ENCODE peak calls at places on chromosomes 12 and 14, in nine cellular contexts. One of them, this sample, is unnamed.

GRCh38 chr12:1630081-1630826 is 1.2 kb downstream of the WNT5B start:
- DNase-seq in body of pancreas: peak; percentile 39
- DNase-seq in Karpas-422: peak; percentile 48
- DNase-seq in lung: peak; percentile 36
- DNase-seq in CD8-positive, alpha-beta memory T cell: peak; percentile 16
- DNase-seq in mammary epithelial cell: no peak
- DNase-seq in mucosa of descending colon: peak; percentile 69
- DNase-seq in ovary: peak; percentile 65
- DNase-seq in upper lobe of right lung: peak; percentile 73
- DNase-seq in this sample: peak; percentile 72

GRCh38 chr12:79217306-79217705 is 352.7 kb downstream of the SYT1 start:
- DNase-seq in body of pancreas: no peak
- DNase-seq in Karpas-422: no peak
- DNase-seq in lung: no peak
- DNase-seq in CD8-positive, alpha-beta memory T cell: no peak
- DNase-seq in mammary epithelial cell: no peak
- DNase-seq in mucosa of descending colon: no peak
- DNase-seq in ovary: no peak
- DNase-seq in upper lobe of right lung: no peak
- DNase-seq in this sample: no peak

GRCh38 chr12:92593734-92594402 is 108.9 kb upstream of the PLEKHG7 start:
- DNase-seq in body of pancreas: peak; percentile 76
- DNase-seq in Karpas-422: peak; percentile 46
- DNase-seq in lung: no peak
- DNase-seq in CD8-positive, alpha-beta memory T cell: peak; percentile 90
- DNase-seq in mammary epithelial cell: peak; percentile 99
- DNase-seq in mucosa of descending colon: peak; percentile 65
- DNase-seq in ovary: no peak
- DNase-seq in upper lobe of right lung: peak; percentile 67
- DNase-seq in this sample: no peak

GRCh38 chr14:91911474-91912032 is 35.9 kb downstream of the FBLN5 start:
- DNase-seq in body of pancreas: peak; percentile 75
- DNase-seq in Karpas-422: peak; percentile 82
- DNase-seq in lung: no peak
- DNase-seq in CD8-positive, alpha-beta memory T cell: peak; percentile 51
- DNase-seq in mammary epithelial cell: peak; percentile 35
- DNase-seq in mucosa of descending colon: no peak
- DNase-seq in ovary: no peak
- DNase-seq in upper lobe of right lung: no peak
- DNase-seq in this sample: peak; percentile 68

GRCh38 chr12:121581681-121582439 is 1.0 kb upstream of the KDM2B start:
- DNase-seq in body of pancreas: peak; percentile 63
- DNase-seq in Karpas-422: peak; percentile 46
- DNase-seq in lung: no peak
- DNase-seq in CD8-positive, alpha-beta memory T cell: no peak
- DNase-seq in mammary epithelial cell: no peak
- DNase-seq in mucosa of descending colon: no peak
- DNase-seq in ovary: peak; percentile 48
- DNase-seq in upper lobe of right lung: no peak
- DNase-seq in this sample: peak; percentile 41

GRCh38 chr12:76967181-76967885 is 88.5 kb upstream of the CSRP2 start:
- DNase-seq in body of pancreas: no peak
- DNase-seq in Karpas-422: no peak
- DNase-seq in lung: no peak
- DNase-seq in CD8-positive, alpha-beta memory T cell: no peak
- DNase-seq in mammary epithelial cell: no peak
- DNase-seq in mucosa of descending colon: no peak
- DNase-seq in ovary: no peak
- DNase-seq in upper lobe of right lung: no peak
- DNase-seq in this sample: peak; percentile 95

GRCh38 chr14:62181591-62181990 is 419.4 kb downstream of the SNAPC1 start:
- DNase-seq in body of pancreas: no peak
- DNase-seq in Karpas-422: no peak
- DNase-seq in lung: no peak
- DNase-seq in CD8-positive, alpha-beta memory T cell: no peak
- DNase-seq in mammary epithelial cell: no peak
- DNase-seq in mucosa of descending colon: no peak
- DNase-seq in ovary: no peak
- DNase-seq in upper lobe of right lung: no peak
- DNase-seq in this sample: no peak

GRCh38 chr14:64059454-64060198 is 206.8 kb downstream of the SYNE2 start:
- DNase-seq in body of pancreas: no peak
- DNase-seq in Karpas-422: no peak
- DNase-seq in lung: no peak
- DNase-seq in CD8-positive, alpha-beta memory T cell: no peak
- DNase-seq in mammary epithelial cell: no peak
- DNase-seq in mucosa of descending colon: no peak
- DNase-seq in ovary: no peak
- DNase-seq in upper lobe of right lung: no peak
- DNase-seq in this sample: peak; percentile 15

GRCh38 chr14:65237956-65238355 is 135.6 kb upstream of the MAX start:
- DNase-seq in body of pancreas: no peak
- DNase-seq in Karpas-422: no peak
- DNase-seq in lung: no peak
- DNase-seq in CD8-positive, alpha-beta memory T cell: no peak
- DNase-seq in mammary epithelial cell: no peak
- DNase-seq in mucosa of descending colon: no peak
- DNase-seq in ovary: no peak
- DNase-seq in upper lobe of right lung: no peak
- DNase-seq in this sample: no peak

GRCh38 chr12:83759906-83760305 is 1073.2 kb downstream of the TMTC2 start:
- DNase-seq in body of pancreas: no peak
- DNase-seq in Karpas-422: no peak
- DNase-seq in lung: no peak
- DNase-seq in CD8-positive, alpha-beta memory T cell: no peak
- DNase-seq in mammary epithelial cell: no peak
- DNase-seq in mucosa of descending colon: no peak
- DNase-seq in ovary: no peak
- DNase-seq in upper lobe of right lung: no peak
- DNase-seq in this sample: no peak

GRCh38 chr12:53670308-53670707 is 5.6 kb downstream of the ATP5MC2 start:
- DNase-seq in body of pancreas: no peak
- DNase-seq in Karpas-422: no peak
- DNase-seq in lung: no peak
- DNase-seq in CD8-positive, alpha-beta memory T cell: no peak
- DNase-seq in mammary epithelial cell: no peak
- DNase-seq in mucosa of descending colon: no peak
- DNase-seq in ovary: no peak
- DNase-seq in upper lobe of right lung: no peak
- DNase-seq in this sample: no peak

GRCh38 chr12:78271546-78271945 is 440.9 kb downstream of the NAV3 start:
- DNase-seq in body of pancreas: no peak
- DNase-seq in Karpas-422: no peak
- DNase-seq in lung: no peak
- DNase-seq in CD8-positive, alpha-beta memory T cell: no peak
- DNase-seq in mammary epithelial cell: no peak
- DNase-seq in mucosa of descending colon: no peak
- DNase-seq in ovary: no peak
- DNase-seq in upper lobe of right lung: no peak
- DNase-seq in this sample: no peak

GRCh38 chr12:6695313-6696045 is 5.1 kb downstream of the PIANP start:
- DNase-seq in body of pancreas: no peak
- DNase-seq in Karpas-422: peak; percentile 80
- DNase-seq in lung: no peak
- DNase-seq in CD8-positive, alpha-beta memory T cell: no peak
- DNase-seq in mammary epithelial cell: no peak
- DNase-seq in mucosa of descending colon: no peak
- DNase-seq in ovary: peak; percentile 25
- DNase-seq in upper lobe of right lung: no peak
- DNase-seq in this sample: no peak

GRCh38 chr12:5720405-5721045 is 224.5 kb downstream of the ANO2 start:
- DNase-seq in body of pancreas: no peak
- DNase-seq in Karpas-422: no peak
- DNase-seq in lung: no peak
- DNase-seq in CD8-positive, alpha-beta memory T cell: no peak
- DNase-seq in mammary epithelial cell: no peak
- DNase-seq in mucosa of descending colon: no peak
- DNase-seq in ovary: no peak
- DNase-seq in upper lobe of right lung: no peak
- DNase-seq in this sample: no peak

GRCh38 chr12:12870454-12870853 is 20.9 kb upstream of the GPRC5A start:
- DNase-seq in body of pancreas: no peak
- DNase-seq in Karpas-422: no peak
- DNase-seq in lung: no peak
- DNase-seq in CD8-positive, alpha-beta memory T cell: no peak
- DNase-seq in mammary epithelial cell: peak; percentile 86
- DNase-seq in mucosa of descending colon: no peak
- DNase-seq in ovary: no peak
- DNase-seq in upper lobe of right lung: no peak
- DNase-seq in this sample: peak; percentile 23

GRCh38 chr14:85590784-85591183 is 60.8 kb downstream of the FLRT2 start:
- DNase-seq in body of pancreas: no peak
- DNase-seq in Karpas-422: no peak
- DNase-seq in lung: no peak
- DNase-seq in CD8-positive, alpha-beta memory T cell: no peak
- DNase-seq in mammary epithelial cell: peak; percentile 60
- DNase-seq in mucosa of descending colon: no peak
- DNase-seq in ovary: no peak
- DNase-seq in upper lobe of right lung: no peak
- DNase-seq in this sample: no peak

DNA sequence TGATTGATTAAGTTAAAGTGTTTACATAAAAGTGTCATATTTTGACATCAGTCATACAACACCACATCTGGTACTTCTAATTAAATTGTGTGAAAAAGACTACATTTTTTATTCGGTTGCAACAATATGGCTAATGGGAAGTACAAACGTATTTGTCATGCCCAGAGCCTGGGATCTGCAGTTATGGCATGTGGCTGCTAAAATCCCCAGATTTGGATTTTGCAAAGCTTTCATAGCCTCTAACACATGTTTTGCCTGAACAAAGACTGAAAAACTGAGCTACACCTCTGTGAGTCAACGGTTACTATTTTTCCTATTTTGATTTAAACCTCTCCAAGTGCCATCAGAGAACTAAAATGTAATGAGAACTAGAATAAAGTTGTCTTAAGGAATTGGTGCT is 66.6 kb downstream of the LLPH start:
- DNase-seq in body of pancreas: no peak
- DNase-seq in Karpas-422: no peak
- DNase-seq in lung: no peak
- DNase-seq in CD8-positive, alpha-beta memory T cell: no peak
- DNase-seq in mammary epithelial cell: no peak
- DNase-seq in mucosa of descending colon: no peak
- DNase-seq in ovary: no peak
- DNase-seq in upper lobe of right lung: no peak
- DNase-seq in this sample: no peak
- H3K4me1 ChIP-seq in body of pancreas: no peaks in the 10 kb centered on the region
- H3K4me1 ChIP-seq in Karpas-422: no peaks in the 10 kb centered on the region
- H3K4me1 ChIP-seq in lung: no peaks in the 10 kb centered on the region
- H3K4me1 ChIP-seq in CD8-positive, alpha-beta memory T cell: no peaks in the 10 kb centered on the region
- H3K4me1 ChIP-seq in mammary epithelial cell: no peaks in the 10 kb centered on the region
- H3K4me1 ChIP-seq in mucosa of descending colon: no peaks in the 10 kb centered on the region
- H3K4me1 ChIP-seq in ovary: no peaks in the 10 kb centered on the region
- H3K4me1 ChIP-seq in upper lobe of right lung: no peaks in the 10 kb centered on the region
- H3K4me1 ChIP-seq in this sample: peaks cover 24% of the 10 kb centered on the region

GRCh38 chr14:93977171-93977570 is 801 bp upstream of the ASB2 start:
- DNase-seq in body of pancreas: no peak
- DNase-seq in Karpas-422: no peak
- DNase-seq in lung: no peak
- DNase-seq in CD8-positive, alpha-beta memory T cell: no peak
- DNase-seq in mammary epithelial cell: no peak
- DNase-seq in mucosa of descending colon: peak; percentile 24
- DNase-seq in ovary: no peak
- DNase-seq in upper lobe of right lung: no peak
- DNase-seq in this sample: no peak
- H3K4me1 ChIP-seq in body of pancreas: no peaks in the 10 kb centered on the region
- H3K4me1 ChIP-seq in Karpas-422: peaks cover 56% of the 10 kb centered on the region
- H3K4me1 ChIP-seq in lung: peaks cover 10% of the 10 kb centered on the region
- H3K4me1 ChIP-seq in CD8-positive, alpha-beta memory T cell: peaks cover 42% of the 10 kb centered on the region
- H3K4me1 ChIP-seq in mammary epithelial cell: no peaks in the 10 kb centered on the region
- H3K4me1 ChIP-seq in mucosa of descending colon: no peaks in the 10 kb centered on the region
- H3K4me1 ChIP-seq in ovary: no peaks in the 10 kb centered on the region
- H3K4me1 ChIP-seq in upper lobe of right lung: peaks cover 8% of the 10 kb centered on the region
- H3K4me1 ChIP-seq in this sample: peaks cover 42% of the 10 kb centered on the region

GRCh38 chr12:46222642-46223041 is 46.2 kb downstream of the SLC38A1 start:
- DNase-seq in body of pancreas: no peak
- DNase-seq in Karpas-422: no peak
- DNase-seq in lung: no peak
- DNase-seq in CD8-positive, alpha-beta memory T cell: no peak
- DNase-seq in mammary epithelial cell: no peak
- DNase-seq in mucosa of descending colon: no peak
- DNase-seq in ovary: no peak
- DNase-seq in upper lobe of right lung: no peak
- DNase-seq in this sample: no peak

GRCh38 chr12:46221255-46222128 is 47.4 kb downstream of the SLC38A1 start:
- DNase-seq in body of pancreas: no peak
- DNase-seq in Karpas-422: no peak
- DNase-seq in lung: no peak
- DNase-seq in CD8-positive, alpha-beta memory T cell: no peak
- DNase-seq in mammary epithelial cell: peak; percentile 23
- DNase-seq in mucosa of descending colon: no peak
- DNase-seq in ovary: no peak
- DNase-seq in upper lobe of right lung: no peak
- DNase-seq in this sample: no peak

GRCh38 chr12:46219892-46220655 is 48.8 kb downstream of the SLC38A1 start:
- DNase-seq in body of pancreas: no peak
- DNase-seq in Karpas-422: no peak
- DNase-seq in lung: no peak
- DNase-seq in CD8-positive, alpha-beta memory T cell: peak; percentile 70
- DNase-seq in mammary epithelial cell: peak; percentile 82
- DNase-seq in mucosa of descending colon: peak; percentile 57
- DNase-seq in ovary: no peak
- DNase-seq in upper lobe of right lung: no peak
- DNase-seq in this sample: no peak

GRCh38 chr12:46224401-46224800 is 44.4 kb downstream of the SLC38A1 start:
- DNase-seq in body of pancreas: peak; percentile 44
- DNase-seq in Karpas-422: no peak
- DNase-seq in lung: peak; percentile 42
- DNase-seq in CD8-positive, alpha-beta memory T cell: no peak
- DNase-seq in mammary epithelial cell: no peak
- DNase-seq in mucosa of descending colon: no peak
- DNase-seq in ovary: no peak
- DNase-seq in upper lobe of right lung: no peak
- DNase-seq in this sample: no peak

GRCh38 chr12:46223047-46223446 is 45.8 kb downstream of the SLC38A1 start:
- DNase-seq in body of pancreas: no peak
- DNase-seq in Karpas-422: no peak
- DNase-seq in lung: no peak
- DNase-seq in CD8-positive, alpha-beta memory T cell: no peak
- DNase-seq in mammary epithelial cell: no peak
- DNase-seq in mucosa of descending colon: no peak
- DNase-seq in ovary: no peak
- DNase-seq in upper lobe of right lung: no peak
- DNase-seq in this sample: no peak
- H3K4me1 ChIP-seq in body of pancreas: peaks cover 5% of the 10 kb centered on the region
- H3K4me1 ChIP-seq in Karpas-422: peaks cover 27% of the 10 kb centered on the region
- H3K4me1 ChIP-seq in lung: peaks cover 21% of the 10 kb centered on the region
- H3K4me1 ChIP-seq in CD8-positive, alpha-beta memory T cell: peaks cover 76% of the 10 kb centered on the region
- H3K4me1 ChIP-seq in mammary epithelial cell: peaks cover 46% of the 10 kb centered on the region
- H3K4me1 ChIP-seq in mucosa of descending colon: peaks cover 24% of the 10 kb centered on the region
- H3K4me1 ChIP-seq in ovary: no peaks in the 10 kb centered on the region
- H3K4me1 ChIP-seq in upper lobe of right lung: peaks cover 18% of the 10 kb centered on the region
- H3K4me1 ChIP-seq in this sample: peaks cover 11% of the 10 kb centered on the region

DNA sequence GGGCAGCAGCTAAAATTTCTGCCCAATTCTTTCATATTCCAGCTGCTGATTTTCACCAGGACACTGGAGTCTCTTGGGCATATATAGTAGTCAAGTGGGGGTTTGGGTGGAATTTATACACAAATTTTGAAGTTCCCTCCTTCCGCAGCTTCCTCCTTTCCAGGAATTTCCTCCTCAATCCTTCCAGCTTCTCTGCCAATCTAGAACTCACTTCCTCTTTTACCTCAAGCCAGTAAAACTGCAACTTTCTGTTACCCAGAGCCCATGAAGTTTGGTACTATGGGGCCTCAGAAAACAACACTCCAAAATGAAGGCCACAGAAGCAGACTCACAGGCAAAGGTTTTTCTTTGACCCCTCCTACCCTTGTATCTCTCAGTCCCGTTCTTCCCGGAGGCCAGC is 51.7 kb upstream of the G2E3 start:
- DNase-seq in body of pancreas: no peak
- DNase-seq in Karpas-422: no peak
- DNase-seq in lung: no peak
- DNase-seq in CD8-positive, alpha-beta memory T cell: no peak
- DNase-seq in mammary epithelial cell: no peak
- DNase-seq in mucosa of descending colon: no peak
- DNase-seq in ovary: no peak
- DNase-seq in upper lobe of right lung: no peak
- DNase-seq in this sample: no peak
- H3K4me1 ChIP-seq in body of pancreas: no peaks in the 10 kb centered on the region
- H3K4me1 ChIP-seq in Karpas-422: no peaks in the 10 kb centered on the region
- H3K4me1 ChIP-seq in lung: no peaks in the 10 kb centered on the region
- H3K4me1 ChIP-seq in CD8-positive, alpha-beta memory T cell: no peaks in the 10 kb centered on the region
- H3K4me1 ChIP-seq in mammary epithelial cell: no peaks in the 10 kb centered on the region
- H3K4me1 ChIP-seq in mucosa of descending colon: no peaks in the 10 kb centered on the region
- H3K4me1 ChIP-seq in ovary: no peaks in the 10 kb centered on the region
- H3K4me1 ChIP-seq in upper lobe of right lung: no peaks in the 10 kb centered on the region
- H3K4me1 ChIP-seq in this sample: no peaks in the 10 kb centered on the region

This sample was measured in SJCRH30.